ENCODE peak calls at places on chromosomes 7 and 10, in eight cellular contexts. U is DMS153; A is NCI-H1436; G is HT1080; O is AML-193; N is T follicular helper cell; K is stimulated activated CD8-positive, alpha-beta memory T cell treated with anti-CD3 and anti-CD28 coated beads, Interleukin-15, amount 100 ng/mL, for 24 hours; T is A549. C is an unnamed sample.
A peak's percentile ranks its signal among the peaks of the same experiment; 100 is the strongest.

GRCh38 chr10:18104223-18104872 is 35.9 kb upstream of the CACNB2 start:
- DNase-seq in A (no peak), G (peak; percentile 8), N (peak; percentile 3), U (no peak), O (peak; percentile 22), T (peak; percentile 33), K (no peak), C (peak; percentile 15)

GRCh38 chr10:70052462-70053211 is at the start of gene MACROH2A2:
- DNase-seq in O (no peak), T (peak; percentile 73), K (no peak), U (peak; percentile 5), G (peak; percentile 4), N (no peak), A (peak; percentile 61), C (no peak)

GRCh38 chr7:151705744-151706567 is 171.0 kb downstream of the PRKAG2 start:
- DNase-seq in T (peak; percentile 81), U (peak; percentile 8), O (peak; percentile 5), G (peak; percentile 32), K (no peak), N (no peak), A (peak; percentile 17), C (no peak)

GRCh38 chr7:134547738-134548054 is 1.2 kb upstream of the AKR1B15 start:
- DNase-seq in A (no peak), T (peak; percentile 97), O (no peak), U (no peak), N (no peak), G (no peak), K (no peak), C (peak; percentile 1)

GRCh38 chr10:126634915-126635314 is 35.6 kb downstream of the C10orf90 start:
- DNase-seq in O (no peak), N (no peak), U (no peak), T (no peak), G (peak; percentile 44), A (no peak), K (no peak), C (no peak)

GRCh38 chr7:128703605-128704004 is 31.5 kb downstream of the GARIN1A start:
- DNase-seq in K (no peak), O (no peak), A (no peak), G (peak; percentile 49), U (no peak), N (no peak), T (no peak), C (no peak)

GRCh38 chr10:104678658-104679057 is 37.6 kb downstream of the SORCS3 start:
- DNase-seq in G (no peak), K (no peak), N (no peak), U (no peak), O (no peak), A (no peak), T (no peak), C (no peak)

GRCh38 chr7:111410899-111411298 is 151.4 kb downstream of the IMMP2L start:
- DNase-seq in A (no peak), N (no peak), U (no peak), G (no peak), T (no peak), K (no peak), O (no peak), C (no peak)

GRCh38 chr10:119449210-119449584 is 93.3 kb downstream of the RGS10 start:
- DNase-seq in O (no peak), G (no peak), A (no peak), K (no peak), U (no peak), N (no peak), T (no peak), C (no peak)

GRCh38 chr10:16816142-16816541 is 1.1 kb downstream of the RSU1 start:
- DNase-seq in O (no peak), A (no peak), K (no peak), G (no peak), N (no peak), U (no peak), T (no peak), C (no peak)

GRCh38 chr10:92066386-92066785 is 142.8 kb downstream of the BTAF1 start:
- DNase-seq in A (no peak), K (no peak), G (no peak), N (no peak), O (no peak), U (no peak), T (no peak), C (no peak)

GRCh38 chr7:107661081-107661864 is 645 bp downstream of the SLC26A4 start:
- DNase-seq in K (peak; percentile 9), G (no peak), T (no peak), N (no peak), U (peak; percentile 64), O (peak; percentile 4), A (peak; percentile 27), C (peak; percentile 17)

GRCh38 chr7:2098056-2098455 is 134.7 kb downstream of the MAD1L1 start:
- DNase-seq in K (no peak), G (no peak), U (no peak), N (no peak), O (no peak), A (no peak), T (no peak), C (no peak)

GRCh38 chr7:30923774-30924413 is 12.2 kb downstream of the AQP1 start:
- DNase-seq in T (no peak), K (no peak), U (no peak), N (no peak), A (no peak), G (no peak), O (no peak), C (no peak)

GRCh38 chr10:95661818-95662217 is 5.3 kb upstream of the ALDH18A1 start:
- DNase-seq in T (no peak), A (no peak), U (no peak), G (no peak), K (no peak), N (no peak), O (no peak), C (no peak)

GRCh38 chr7:140609646-140610045 is 31.0 kb downstream of the DENND2A start:
- DNase-seq in T (no peak), A (no peak), G (peak; percentile 77), N (no peak), O (no peak), U (no peak), K (no peak), C (no peak)

GRCh38 chr10:43068136-43068395 is 8.8 kb upstream of the RET start:
- DNase-seq in T (no peak), A (no peak), G (no peak), K (no peak), U (no peak), N (no peak), O (no peak), C (no peak)

GRCh38 chr10:71802235-71802634 is 28.9 kb upstream of the VSIR start:
- DNase-seq in G (no peak), N (no peak), U (no peak), O (no peak), K (no peak), A (no peak), T (no peak), C (no peak)